ENCODE peak calls at places on chromosomes 2 and 18, in seven cellular contexts. One of them, this sample, is unnamed.

GRCh38 chr2:192579965-192580700 is 385.4 kb upstream of the TMEFF2 start:
- DNase-seq in SK-N-SH: no peak
- DNase-seq in GM12878: no peak
- DNase-seq in HepG2: no peak
- DNase-seq in K562: no peak
- DNase-seq in HCT116: no peak
- DNase-seq in H1: no peak
- DNase-seq in this sample: no peak

GRCh38 chr2:210459407-210459806 is 17.2 kb downstream of the LANCL1 start:
- DNase-seq in SK-N-SH: no peak
- DNase-seq in GM12878: no peak
- DNase-seq in HepG2: no peak
- DNase-seq in K562: no peak
- DNase-seq in HCT116: no peak
- DNase-seq in H1: no peak
- DNase-seq in this sample: no peak

GRCh38 chr2:148459300-148459891 is 185.2 kb upstream of the EPC2 start:
- DNase-seq in SK-N-SH: no peak
- DNase-seq in GM12878: no peak
- DNase-seq in HepG2: no peak
- DNase-seq in K562: no peak
- DNase-seq in HCT116: no peak
- DNase-seq in H1: no peak
- DNase-seq in this sample: no peak

GRCh38 chr18:8778386-8778785 is 73.0 kb downstream of the MTCL1 start:
- DNase-seq in SK-N-SH: no peak
- DNase-seq in GM12878: no peak
- DNase-seq in HepG2: no peak
- DNase-seq in K562: no peak
- DNase-seq in HCT116: no peak
- DNase-seq in H1: no peak
- DNase-seq in this sample: no peak

GRCh38 chr18:58915006-58915799 is 50.5 kb downstream of the ZNF532 start:
- DNase-seq in SK-N-SH: no peak
- DNase-seq in GM12878: no peak
- DNase-seq in HepG2: no peak
- DNase-seq in K562: no peak
- DNase-seq in HCT116: no peak
- DNase-seq in H1: peak; percentile 43
- DNase-seq in this sample: no peak

GRCh38 chr2:238899386-238899785 is 51.5 kb downstream of the TWIST2 start:
- DNase-seq in SK-N-SH: no peak
- DNase-seq in GM12878: no peak
- DNase-seq in HepG2: no peak
- DNase-seq in K562: no peak
- DNase-seq in HCT116: no peak
- DNase-seq in H1: no peak
- DNase-seq in this sample: no peak

GRCh38 chr2:217079165-217079564 is 219.3 kb upstream of the TNP1 start:
- DNase-seq in SK-N-SH: no peak
- DNase-seq in GM12878: no peak
- DNase-seq in HepG2: no peak
- DNase-seq in K562: no peak
- DNase-seq in HCT116: no peak
- DNase-seq in H1: no peak
- DNase-seq in this sample: no peak

GRCh38 chr2:21438949-21439348 is 315.2 kb downstream of the TDRD15 start:
- DNase-seq in SK-N-SH: no peak
- DNase-seq in GM12878: no peak
- DNase-seq in HepG2: no peak
- DNase-seq in K562: no peak
- DNase-seq in HCT116: no peak
- DNase-seq in H1: no peak
- DNase-seq in this sample: peak; percentile 1

GRCh38 chr2:174492963-174493431 is 6.2 kb upstream of the GPR155 start:
- DNase-seq in SK-N-SH: no peak
- DNase-seq in GM12878: peak; percentile 85
- DNase-seq in HepG2: no peak
- DNase-seq in K562: no peak
- DNase-seq in HCT116: no peak
- DNase-seq in H1: no peak
- DNase-seq in this sample: no peak

GRCh38 chr2:692767-693166 is 15.6 kb upstream of the TMEM18 start:
- DNase-seq in SK-N-SH: no peak
- DNase-seq in GM12878: no peak
- DNase-seq in HepG2: no peak
- DNase-seq in K562: no peak
- DNase-seq in HCT116: no peak
- DNase-seq in H1: no peak
- DNase-seq in this sample: no peak

GRCh38 chr2:207283356-207283755 is 117.6 kb upstream of the KLF7 start:
- DNase-seq in SK-N-SH: no peak
- DNase-seq in GM12878: no peak
- DNase-seq in HepG2: no peak
- DNase-seq in K562: no peak
- DNase-seq in HCT116: no peak
- DNase-seq in H1: no peak
- DNase-seq in this sample: no peak

GRCh38 chr2:234096164-234096563 is 45.7 kb downstream of the SPP2 start:
- DNase-seq in SK-N-SH: no peak
- DNase-seq in GM12878: no peak
- DNase-seq in HepG2: no peak
- DNase-seq in K562: no peak
- DNase-seq in HCT116: no peak
- DNase-seq in H1: no peak
- DNase-seq in this sample: no peak

GRCh38 chr2:234102112-234102511 is 51.6 kb downstream of the SPP2 start:
- DNase-seq in SK-N-SH: no peak
- DNase-seq in GM12878: no peak
- DNase-seq in HepG2: peak; percentile 34
- DNase-seq in K562: no peak
- DNase-seq in HCT116: peak; percentile 46
- DNase-seq in H1: no peak
- DNase-seq in this sample: peak; percentile 59

GRCh38 chr2:234098675-234099195 is 48.2 kb downstream of the SPP2 start:
- DNase-seq in SK-N-SH: no peak
- DNase-seq in GM12878: no peak
- DNase-seq in HepG2: no peak
- DNase-seq in K562: no peak
- DNase-seq in HCT116: no peak
- DNase-seq in H1: no peak
- DNase-seq in this sample: no peak

GRCh38 chr2:234100686-234101085 is 50.2 kb downstream of the SPP2 start:
- DNase-seq in SK-N-SH: no peak
- DNase-seq in GM12878: no peak
- DNase-seq in HepG2: no peak
- DNase-seq in K562: no peak
- DNase-seq in HCT116: no peak
- DNase-seq in H1: no peak
- DNase-seq in this sample: no peak

GRCh38 chr2:234099266-234099665 is 48.8 kb downstream of the SPP2 start:
- DNase-seq in SK-N-SH: no peak
- DNase-seq in GM12878: no peak
- DNase-seq in HepG2: no peak
- DNase-seq in K562: no peak
- DNase-seq in HCT116: no peak
- DNase-seq in H1: no peak
- DNase-seq in this sample: no peak
- TF ChIP-seq JUND in SK-N-SH: no peak
- TF ChIP-seq JUND in GM12878: no peak
- TF ChIP-seq JUND in HepG2: no peak
- TF ChIP-seq JUND in K562: no peak
- TF ChIP-seq JUND in HCT116: no peak
- TF ChIP-seq JUND in H1: no peak
- TF ChIP-seq JUND in this sample: no peak

GRCh38 chr18:60894254-60894945 is 438.8 kb upstream of the CDH20 start:
- DNase-seq in SK-N-SH: no peak
- DNase-seq in GM12878: no peak
- DNase-seq in HepG2: no peak
- DNase-seq in K562: no peak
- DNase-seq in HCT116: no peak
- DNase-seq in H1: no peak
- DNase-seq in this sample: no peak

GRCh38 chr18:60893331-60894114 is 439.7 kb upstream of the CDH20 start:
- DNase-seq in SK-N-SH: no peak
- DNase-seq in GM12878: no peak
- DNase-seq in HepG2: no peak
- DNase-seq in K562: no peak
- DNase-seq in HCT116: no peak
- DNase-seq in H1: no peak
- DNase-seq in this sample: no peak

GRCh38 chr18:60891936-60892335 is 441.3 kb upstream of the CDH20 start:
- DNase-seq in SK-N-SH: no peak
- DNase-seq in GM12878: no peak
- DNase-seq in HepG2: no peak
- DNase-seq in K562: no peak
- DNase-seq in HCT116: no peak
- DNase-seq in H1: no peak
- DNase-seq in this sample: no peak

GRCh38 chr18:60892855-60893254 is 440.4 kb upstream of the CDH20 start:
- DNase-seq in SK-N-SH: no peak
- DNase-seq in GM12878: no peak
- DNase-seq in HepG2: peak; percentile 45
- DNase-seq in K562: no peak
- DNase-seq in HCT116: peak; percentile 41
- DNase-seq in H1: no peak
- DNase-seq in this sample: peak; percentile 43

GRCh38 chr18:60892441-60892840 is 440.8 kb upstream of the CDH20 start:
- DNase-seq in SK-N-SH: no peak
- DNase-seq in GM12878: no peak
- DNase-seq in HepG2: no peak
- DNase-seq in K562: no peak
- DNase-seq in HCT116: no peak
- DNase-seq in H1: no peak
- DNase-seq in this sample: no peak
- TF ChIP-seq JUND in SK-N-SH: no peak
- TF ChIP-seq JUND in GM12878: no peak
- TF ChIP-seq JUND in HepG2: no peak
- TF ChIP-seq JUND in K562: no peak
- TF ChIP-seq JUND in HCT116: no peak
- TF ChIP-seq JUND in H1: no peak
- TF ChIP-seq JUND in this sample: no peak

DNA sequence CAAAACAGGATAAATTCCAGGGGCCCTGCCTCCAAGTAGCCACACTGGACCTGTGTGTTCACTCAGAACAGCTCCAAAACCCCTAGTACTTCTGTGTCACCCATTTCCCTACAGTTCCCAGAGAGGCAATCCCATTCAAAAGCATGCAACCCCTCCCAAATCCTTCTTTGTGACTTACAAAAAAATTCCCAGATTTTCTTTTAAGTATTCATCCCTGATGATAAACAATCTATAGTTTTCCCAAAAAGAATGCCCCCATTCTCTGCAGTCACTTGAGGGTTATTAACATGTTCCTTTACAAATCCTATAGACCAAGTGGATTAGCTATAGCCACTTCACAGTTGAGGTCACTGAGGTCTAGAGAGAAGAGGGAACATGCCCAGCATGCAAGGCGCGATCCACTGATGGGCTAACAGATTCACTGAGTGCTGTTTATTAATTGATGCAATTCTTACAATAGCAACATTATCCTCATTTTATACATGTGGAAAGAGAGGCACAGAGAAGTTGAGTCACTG is 85.4 kb downstream of the MYL12B start:
- DNase-seq in SK-N-SH: no peak
- DNase-seq in GM12878: no peak
- DNase-seq in HepG2: no peak
- DNase-seq in K562: no peak
- DNase-seq in HCT116: no peak
- DNase-seq in H1: no peak
- DNase-seq in this sample: no peak
- TF ChIP-seq JUND in SK-N-SH: no peak
- TF ChIP-seq JUND in GM12878: no peak
- TF ChIP-seq JUND in HepG2: no peak
- TF ChIP-seq JUND in K562: no peak
- TF ChIP-seq JUND in HCT116: no peak
- TF ChIP-seq JUND in H1: no peak
- TF ChIP-seq JUND in this sample: no peak

DNA sequence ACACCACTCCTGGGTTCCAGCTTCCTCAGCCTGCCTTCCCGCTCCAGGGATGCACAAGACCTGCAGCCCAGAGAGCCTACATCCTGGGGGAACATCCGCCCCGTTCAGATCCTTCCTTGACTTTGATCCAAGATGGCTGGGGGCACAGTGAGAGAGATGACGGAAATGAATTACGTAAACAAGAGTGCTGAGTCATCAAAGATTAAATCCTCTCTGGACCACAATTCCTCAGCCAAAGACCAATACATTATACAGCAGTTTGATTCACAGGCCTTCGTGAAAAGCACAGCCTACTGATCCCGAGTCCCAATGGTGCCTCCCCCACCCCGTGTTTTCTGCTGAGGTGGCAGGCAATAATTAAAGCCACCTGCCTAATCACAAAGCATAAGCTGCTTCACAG is 43.1 kb downstream of the MYO5B start:
- DNase-seq in SK-N-SH: no peak
- DNase-seq in GM12878: no peak
- DNase-seq in HepG2: no peak
- DNase-seq in K562: peak; percentile 5
- DNase-seq in HCT116: no peak
- DNase-seq in H1: no peak
- DNase-seq in this sample: no peak
- TF ChIP-seq JUND in SK-N-SH: no peak
- TF ChIP-seq JUND in GM12878: no peak
- TF ChIP-seq JUND in HepG2: no peak
- TF ChIP-seq JUND in K562: peak; percentile 4
- TF ChIP-seq JUND in HCT116: no peak
- TF ChIP-seq JUND in H1: no peak
- TF ChIP-seq JUND in this sample: no peak

This sample was measured in T47D.